ENCODE peak calls at places on chromosomes 7 and 10, in six cellular contexts. I is AG04449, Y is SK-N-SH, H is GM12865, G is astrocyte of the spinal cord, L is foreskin fibroblast. E is an unnamed sample.

GRCh38 chr7:55144955-55145342 is 126.1 kb downstream of the EGFR start:
- DNase-seq in I (no peak), G (no peak), Y (no peak), H (no peak), L (no peak), E (no peak)

GRCh38 chr7:25619963-25620799 is 391.9 kb upstream of the NPVF start:
- DNase-seq in L (no peak), G (no peak), Y (peak), H (no peak), I (no peak), E (no peak)

GRCh38 chr10:133445268-133445732 is 8.4 kb upstream of the SCART1 start:
- DNase-seq in G (no peak), H (no peak), L (no peak), I (no peak), Y (peak), E (no peak)

GRCh38 chr10:271722-272121 is 136.5 kb downstream of the ZMYND11 start:
- DNase-seq in G (no peak), Y (no peak), L (no peak), H (no peak), I (no peak), E (no peak)

GRCh38 chr7:121798896-121799295 is 74.1 kb upstream of the PTPRZ1 start:
- DNase-seq in H (no peak), Y (no peak), I (no peak), G (peak), L (no peak), E (peak)

GRCh38 chr10:127694580-127695193 is 42.3 kb upstream of the FOXI2 start:
- DNase-seq in I (no peak), L (no peak), H (peak), G (no peak), Y (peak), E (peak)

GRCh38 chr7:142792129-142792528 is 21.4 kb downstream of the PRSS2 start:
- DNase-seq in I (no peak), G (no peak), L (no peak), H (no peak), Y (no peak), E (no peak)

GRCh38 chr10:100802607-100803006 is 57.2 kb downstream of the PAX2 start:
- DNase-seq in I (no peak), G (no peak), L (no peak), H (no peak), Y (no peak), E (no peak)

GRCh38 chr7:43767311-43767710 is 8.8 kb downstream of the BLVRA start:
- DNase-seq in I (no peak), Y (peak), L (no peak), G (no peak), H (no peak), E (no peak)

GRCh38 chr7:105473163-105473562 is 48.9 kb downstream of the PUS7 start:
- DNase-seq in L (peak), G (peak), Y (no peak), H (no peak), I (peak), E (peak)

GRCh38 chr10:112202561-112203241 is 19.1 kb upstream of the GPAM start:
- DNase-seq in L (no peak), H (peak), I (no peak), Y (no peak), G (no peak), E (peak)

GRCh38 chr7:91636129-91636724 is 244.3 kb downstream of the MTERF1 start:
- DNase-seq in G (peak), H (peak), I (no peak), Y (no peak), L (no peak), E (peak)

DNA sequence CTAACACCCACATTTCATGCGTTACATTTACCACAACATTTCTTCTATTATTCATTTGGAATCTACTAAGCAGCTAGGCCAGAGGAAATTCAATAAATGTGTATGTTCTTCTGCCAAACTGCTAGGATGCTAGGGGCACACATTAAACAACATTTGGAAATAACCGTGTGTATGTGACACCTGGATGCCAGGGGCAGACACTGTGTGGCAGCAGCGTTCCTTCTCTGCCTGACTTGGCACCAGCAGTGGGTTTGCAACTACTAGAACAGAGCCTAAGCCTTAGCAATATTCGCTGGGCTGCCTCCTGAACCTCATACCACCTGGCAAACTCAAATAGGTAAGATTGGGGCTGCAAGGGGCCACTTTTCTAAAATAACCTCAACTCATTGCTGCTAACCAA is 182.1 kb downstream of the CHCHD3 start:
- DNase-seq in H (no peak), L (no peak), Y (peak), G (no peak), I (no peak), E (no peak)
- TF ChIP-seq CTCF in H (no peak), L (no peak), Y (no peak), G (peak), I (no peak), E (no peak)

GRCh38 chr7:101865031-101865824 is 47.8 kb downstream of the CUX1 start:
- DNase-seq in I (no peak), L (no peak), Y (no peak), G (no peak), H (no peak), E (no peak)

GRCh38 chr7:101864039-101864438 is 46.6 kb downstream of the CUX1 start:
- DNase-seq in L (no peak), I (no peak), G (no peak), Y (no peak), H (no peak), E (no peak)

GRCh38 chr7:101868191-101868950 is 50.9 kb downstream of the CUX1 start:
- DNase-seq in H (no peak), Y (no peak), I (no peak), G (no peak), L (no peak), E (no peak)

GRCh38 chr7:101867265-101867664 is 49.8 kb downstream of the CUX1 start:
- DNase-seq in I (no peak), G (no peak), Y (no peak), L (no peak), H (no peak), E (no peak)

GRCh38 chr7:101866328-101866727 is 48.9 kb downstream of the CUX1 start:
- DNase-seq in Y (no peak), G (no peak), L (no peak), I (no peak), H (no peak), E (no peak)
- H3K4me3 ChIP-seq in Y (no peak), G (no peak), L (no peak), I (no peak), H (no peak), E (no peak)

GRCh38 chr7:101319401-101319800 is 2.2 kb downstream of the IFT22 start:
- DNase-seq in I (no peak), Y (no peak), L (no peak), H (no peak), G (no peak), E (no peak)

DNA sequence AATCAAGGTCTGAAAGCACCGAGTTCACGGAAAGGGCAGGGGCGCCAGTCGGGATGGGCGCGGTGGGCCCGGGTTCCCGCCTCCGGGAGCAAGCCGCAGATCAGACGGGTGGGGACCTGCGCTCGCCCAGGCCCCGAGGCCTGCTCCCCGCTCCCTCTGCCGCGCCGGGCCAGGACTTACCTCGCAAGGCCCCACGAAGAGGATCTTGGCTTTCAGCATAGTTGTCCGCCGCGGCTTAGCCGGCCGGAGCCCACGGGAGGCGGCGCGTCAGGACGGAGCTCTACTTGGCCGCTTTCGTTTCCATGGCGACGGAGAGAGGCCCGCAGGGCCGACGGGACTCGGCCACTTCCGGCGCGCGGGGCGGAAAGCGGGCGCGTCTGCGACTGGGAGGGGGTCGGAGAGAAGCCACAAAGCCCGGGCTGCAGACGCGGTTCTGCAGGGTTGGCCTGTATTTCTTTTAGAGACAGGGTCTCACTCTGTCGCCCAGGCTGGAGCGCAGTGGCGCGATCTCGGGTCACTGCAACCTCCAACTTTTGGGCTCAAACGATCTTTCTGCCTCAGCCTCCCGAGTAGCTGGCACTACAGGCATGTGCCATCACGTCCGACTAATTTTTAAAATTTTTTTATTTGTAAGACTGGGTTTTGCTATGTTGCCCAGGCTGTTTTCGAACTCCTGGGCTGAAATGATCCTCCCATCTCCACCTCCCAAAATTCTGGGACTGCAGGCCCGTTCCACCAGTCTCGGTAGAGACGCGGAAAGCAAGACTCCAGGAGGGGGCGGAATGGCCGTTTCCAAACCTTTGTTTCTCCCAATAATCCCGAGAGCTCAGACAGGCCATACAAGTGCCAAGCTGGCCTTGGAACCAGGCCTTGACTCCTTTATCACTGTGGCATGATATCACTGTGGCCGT is at the start of gene IFT22:
- DNase-seq in G (peak), L (peak), H (peak), Y (peak), I (peak), E (peak)
- TF ChIP-seq CTCF in G (peak), L (peak), H (no peak), Y (peak), I (peak), E (peak)

DNA sequence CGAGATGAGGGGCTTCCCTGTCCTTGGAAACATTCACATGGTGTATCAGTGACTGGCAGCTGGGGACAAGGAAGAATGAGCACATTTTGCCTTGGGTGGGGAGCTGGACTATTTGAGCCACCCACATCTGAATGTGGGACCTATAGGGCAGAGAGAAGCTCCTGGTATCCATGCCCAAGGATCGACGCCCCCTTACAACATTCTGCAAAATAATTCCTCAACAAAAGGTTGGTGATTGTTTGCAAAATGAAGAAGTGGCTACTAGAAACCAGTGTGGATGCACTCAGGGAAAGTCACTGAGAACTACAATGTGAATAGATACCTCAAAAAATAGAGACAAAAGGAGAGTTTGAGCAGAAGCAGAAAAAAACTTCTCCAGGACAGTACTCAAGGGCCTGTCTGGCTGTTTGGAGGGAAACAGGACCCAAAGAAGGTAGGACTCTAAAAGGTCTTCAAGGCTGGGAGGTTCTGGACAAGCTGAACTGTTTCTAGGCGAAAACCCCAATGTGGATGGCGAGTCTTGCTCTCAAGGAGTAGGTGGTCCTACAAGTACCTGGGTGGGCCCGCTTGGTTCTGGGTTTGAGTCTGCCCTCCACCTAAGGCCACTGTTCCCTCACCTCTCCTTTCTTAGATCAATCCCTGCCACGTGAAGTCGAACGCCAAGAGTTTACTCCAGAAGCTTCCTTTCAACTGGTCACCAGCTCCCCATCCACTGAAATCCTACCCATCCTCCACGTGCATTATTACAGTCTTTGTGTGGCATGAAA is 125.0 kb upstream of the ZNF746 start:
- DNase-seq in I (no peak), G (no peak), L (no peak), H (no peak), Y (no peak), E (no peak)
- H3K4me3 ChIP-seq in I (peak), G (peak), L (peak), H (peak), Y (peak), E (peak)

GRCh38 chr7:130794619-130794922 is 60.6 kb upstream of the KLF14 start:
- DNase-seq in G (peak), Y (no peak), I (no peak), L (no peak), H (no peak), E (peak)

GRCh38 chr7:130791746-130792145 is 57.7 kb upstream of the KLF14 start:
- DNase-seq in I (no peak), Y (no peak), G (no peak), L (no peak), H (no peak), E (no peak)

DNA sequence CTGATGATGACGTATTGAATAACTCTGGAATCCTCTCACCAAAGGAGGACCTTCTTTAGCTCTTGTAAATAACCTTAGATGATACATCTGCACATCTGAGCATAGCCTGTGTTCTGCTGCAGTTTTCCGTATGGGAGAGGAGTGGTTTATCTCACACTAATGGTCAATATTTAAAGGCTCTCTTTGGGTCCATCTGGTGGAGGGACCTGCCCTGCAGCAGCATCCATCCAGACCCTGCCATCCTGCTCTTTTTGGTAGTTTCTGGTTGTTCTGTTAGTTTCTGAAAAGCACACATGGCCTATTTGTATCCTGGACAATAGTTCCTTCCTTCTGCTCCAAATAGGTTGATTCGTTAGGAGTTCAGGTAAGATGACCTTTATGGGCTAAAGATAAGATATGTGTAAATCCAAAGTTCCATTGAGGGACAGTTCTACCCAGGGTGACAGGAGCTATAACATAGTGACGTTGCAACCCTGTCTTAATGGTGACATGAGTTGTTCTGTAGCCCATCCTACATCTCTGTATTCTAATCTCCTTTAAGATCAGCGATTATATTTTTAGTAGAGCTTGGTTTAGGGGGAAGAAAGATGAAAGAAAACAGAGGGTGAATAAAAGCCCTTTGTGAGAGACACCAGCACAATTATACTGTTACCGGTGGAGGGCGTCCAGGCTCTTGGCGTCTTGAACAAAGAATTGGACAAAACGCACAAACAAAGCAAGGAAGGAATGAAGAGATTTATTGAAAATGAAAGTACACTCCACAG is 60.0 kb upstream of the KLF14 start:
- DNase-seq in Y (no peak), G (peak), I (no peak), H (no peak), L (peak), E (peak)
- TF ChIP-seq CTCF in Y (no peak), G (peak), I (peak), H (no peak), L (peak), E (no peak)

GRCh38 chr10:125722811-125723210 is 3.3 kb downstream of the EDRF1 start:
- DNase-seq in G (no peak), L (no peak), I (no peak), Y (no peak), H (no peak), E (no peak)

GRCh38 chr10:125720002-125720382 is 483 bp downstream of the EDRF1 start:
- DNase-seq in Y (no peak), L (no peak), I (no peak), H (no peak), G (peak), E (peak)

GRCh38 chr10:125726914-125727313 is 7.4 kb downstream of the EDRF1 start:
- DNase-seq in I (no peak), G (no peak), Y (no peak), L (no peak), H (no peak), E (no peak)

GRCh38 chr10:125719173-125720001 is at the start of gene EDRF1:
- DNase-seq in Y (peak), L (peak), G (peak), H (peak), I (peak), E (peak)

GRCh38 chr10:125721035-125721434 is 1.5 kb downstream of the EDRF1 start:
- DNase-seq in G (no peak), L (no peak), H (peak), Y (no peak), I (no peak), E (no peak)
- H3K4me3 ChIP-seq in G (no peak), L (no peak), H (peak), Y (peak), I (no peak), E (no peak)

GRCh38 chr10:110033724-110034235 is 26.0 kb downstream of the ADD3 start:
- DNase-seq in H (no peak), G (no peak), Y (no peak), L (no peak), I (no peak), E (no peak)
- TF ChIP-seq CTCF in H (no peak), G (no peak), Y (no peak), L (no peak), I (no peak), E (no peak)

DNA sequence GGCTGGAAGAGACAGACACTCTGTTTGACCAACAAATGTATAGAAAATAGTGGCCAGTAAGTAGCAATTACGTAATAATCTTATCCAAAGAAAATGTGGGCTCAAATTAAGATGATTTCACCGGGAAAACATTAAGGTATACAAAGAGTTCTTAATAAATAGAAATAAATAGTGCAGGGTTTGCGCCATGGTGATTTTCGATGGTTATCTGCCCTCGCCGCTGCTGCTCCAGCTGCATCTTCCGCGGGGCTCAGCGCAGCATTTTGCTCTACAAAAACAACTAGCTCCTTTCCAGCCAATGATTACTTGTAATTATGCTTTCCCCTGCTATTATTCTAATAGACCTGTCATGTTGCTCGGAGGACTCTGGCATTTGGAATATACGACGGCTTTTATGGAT is 103.7 kb downstream of the BUB3 start:
- DNase-seq in I (no peak), H (no peak), L (no peak), Y (peak), G (no peak), E (no peak)
- H3K4me3 ChIP-seq in I (no peak), H (no peak), L (no peak), Y (no peak), G (no peak), E (no peak)

GRCh38 chr10:21523007-21523406 is 2.5 kb downstream of the SKIDA1 start:
- DNase-seq in Y (no peak), H (no peak), I (no peak), G (peak), L (no peak), E (no peak)
- TF ChIP-seq CTCF in Y (no peak), H (no peak), I (no peak), G (no peak), L (no peak), E (no peak)

E was measured in bronchial epithelial cell.